ENCODE peak calls at places on chromosomes 7 and 10, in seven cellular contexts. I is caudate nucleus; R is glutamatergic neuron; X is activated naive CD4-positive, alpha-beta T cell; W is stimulated activated CD8-positive, alpha-beta memory T cell treated with anti-CD3 and anti-CD28 coated beads, Interleukin-15, amount 100 ng/mL, for 24 hours; J is A549; K is heart left ventricle. E is an unnamed sample.

GRCh38 chr7:73985737-73986141 is 42.2 kb upstream of the ELN start:
- DNase-seq in I (no peak), R (no peak), X (no peak), W (no peak), J (no peak), K (peak), E (peak)

GRCh38 chr7:133481676-133482075 is 228.8 kb downstream of the EXOC4 start:
- DNase-seq in I (no peak), R (no peak), X (no peak), W (no peak), J (no peak), K (no peak), E (no peak)

GRCh38 chr10:23886355-23886754 is 322.6 kb upstream of the KIAA1217 start:
- DNase-seq in I (no peak), R (peak), X (no peak), W (no peak), J (no peak), K (no peak), E (peak)

GRCh38 chr7:134712196-134712595 is 65.5 kb downstream of the BPGM start:
- DNase-seq in I (no peak), R (no peak), X (no peak), W (no peak), J (no peak), K (no peak), E (no peak)

GRCh38 chr10:70759769-70760168 is 25.4 kb downstream of the TBATA start:
- DNase-seq in I (no peak), R (no peak), X (no peak), W (no peak), J (no peak), K (peak), E (no peak)

GRCh38 chr7:135253851-135254815 is 20.5 kb downstream of the STRA8 start:
- DNase-seq in I (peak), R (no peak), X (no peak), W (no peak), J (peak), K (peak), E (no peak)

GRCh38 chr10:50326757-50327701 is 75.7 kb upstream of the ASAH2 start:
- DNase-seq in I (no peak), R (no peak), X (no peak), W (no peak), J (no peak), K (no peak), E (no peak)

GRCh38 chr7:142800699-142801260 is 30.0 kb downstream of the PRSS2 start:
- DNase-seq in I (no peak), R (no peak), X (no peak), W (no peak), J (no peak), K (no peak), E (no peak)

GRCh38 chr7:34058791-34059550 is 153.6 kb downstream of the BMPER start:
- DNase-seq in I (peak), R (peak), X (no peak), W (no peak), J (no peak), K (no peak), E (no peak)

GRCh38 chr7:34550996-34551395 is 107.0 kb upstream of the NPSR1 start:
- DNase-seq in I (no peak), R (no peak), X (no peak), W (no peak), J (no peak), K (no peak), E (no peak)

GRCh38 chr7:6589829-6590644 is at the start of gene INTS15:
- DNase-seq in I (peak), R (peak), X (peak), W (peak), J (peak), K (peak), E (peak)

GRCh38 chr10:4568086-4568485 is 257.9 kb upstream of the AKR1E2 start:
- DNase-seq in I (no peak), R (no peak), X (no peak), W (no peak), J (no peak), K (no peak), E (no peak)

GRCh38 chr10:80196270-80196949 is 8.9 kb downstream of the ANXA11 start:
- DNase-seq in I (no peak), R (no peak), X (peak), W (no peak), J (no peak), K (peak), E (no peak)

GRCh38 chr10:116674901-116675423 is 54.2 kb downstream of the PNLIPRP2 start:
- DNase-seq in I (no peak), R (no peak), X (no peak), W (no peak), J (no peak), K (peak), E (no peak)

GRCh38 chr7:71236488-71237179 is 104.7 kb downstream of the GALNT17 start:
- DNase-seq in I (no peak), R (no peak), X (no peak), W (no peak), J (no peak), K (no peak), E (no peak)

GRCh38 chr7:118573065-118573464 is 348.6 kb downstream of the ANKRD7 start:
- DNase-seq in I (no peak), R (peak), X (no peak), W (no peak), J (no peak), K (no peak), E (peak)

GRCh38 chr7:30433082-30433481 is 45.5 kb downstream of the NOD1 start:
- DNase-seq in I (peak), R (no peak), X (no peak), W (no peak), J (no peak), K (peak), E (no peak)

GRCh38 chr10:97407211-97407951 is 6.2 kb upstream of the RRP12 start:
- DNase-seq in I (no peak), R (peak), X (peak), W (no peak), J (peak), K (no peak), E (peak)

GRCh38 chr7:134122980-134123379 is 4.2 kb upstream of the LRGUK start:
- DNase-seq in I (no peak), R (no peak), X (no peak), W (no peak), J (no peak), K (no peak), E (no peak)

GRCh38 chr7:29214056-29214455 is 19.5 kb downstream of the CHN2 start:
- DNase-seq in I (no peak), R (no peak), X (no peak), W (no peak), J (no peak), K (no peak), E (no peak)

GRCh38 chr10:110535958-110536891 is 31.3 kb upstream of the SMC3 start:
- DNase-seq in I (no peak), R (no peak), X (peak), W (no peak), J (no peak), K (peak), E (no peak)

GRCh38 chr7:91778416-91778815 is 102.1 kb downstream of the MTERF1 start:
- DNase-seq in I (no peak), R (no peak), X (no peak), W (no peak), J (no peak), K (no peak), E (no peak)

GRCh38 chr7:22587322-22587721 is 87.3 kb upstream of the STEAP1B start:
- DNase-seq in I (no peak), R (no peak), X (no peak), W (no peak), J (no peak), K (no peak), E (no peak)